ENCODE peak calls at places on chromosome 15, in ten cellular contexts. T is AG10803; G is AG04450; F is NCI-H748 treated with DMSO at 0.1 percent for 48 hours; C is H7; M is activated CD8-positive, alpha-beta memory T cell treated with anti-CD3 and anti-CD28 coated beads for 48 hours; X is NCI-H2029 treated with DMSO at 0.1 percent for 48 hours; S is NCI-H774; R is EH; O is hippocampal formation. J is an unnamed sample.

GRCh38 chr15:46091860-46092450 is 457.1 kb downstream of the SQOR start:
- DNase-seq in R (peak), T (peak), X (peak), S (no peak), M (no peak), C (peak), G (peak), F (peak), O (peak), J (peak)

GRCh38 chr15:98658831-98659699 is 10.7 kb downstream of the IGF1R start:
- DNase-seq in G (no peak), S (peak), O (peak), C (peak), X (peak), R (peak), T (peak), M (no peak), F (peak), J (peak)

GRCh38 chr15:76994001-76994400 is 925 bp upstream of the PSTPIP1 start:
- DNase-seq in O (no peak), G (no peak), F (no peak), C (peak), S (no peak), R (no peak), X (no peak), M (no peak), T (no peak), J (no peak)

GRCh38 chr15:78457101-78457500 is 19.1 kb downstream of the IREB2 start:
- DNase-seq in F (no peak), T (peak), M (no peak), X (peak), C (no peak), G (peak), S (no peak), R (peak), O (no peak), J (peak)

GRCh38 chr15:42264790-42265189 is 8.2 kb upstream of the GANC start:
- DNase-seq in S (no peak), G (no peak), O (no peak), T (no peak), C (no peak), R (peak), X (no peak), F (no peak), M (no peak), J (no peak)

GRCh38 chr15:31740203-31740602 is 290.1 kb upstream of the CHRNA7 start:
- DNase-seq in M (no peak), F (no peak), R (no peak), C (peak), X (no peak), T (no peak), O (peak), G (no peak), S (no peak), J (peak)

GRCh38 chr15:61227269-61228024 is 1.7 kb downstream of the RORA start:
- DNase-seq in T (peak), R (peak), O (no peak), S (no peak), C (peak), X (no peak), G (no peak), M (no peak), F (no peak), J (peak)

GRCh38 chr15:42845581-42845980 is 75.0 kb downstream of the TTBK2 start:
- DNase-seq in T (no peak), S (no peak), X (no peak), R (peak), O (no peak), C (no peak), M (no peak), G (no peak), F (no peak), J (no peak)

GRCh38 chr15:71575474-71576045 is 234.8 kb upstream of the NR2E3 start:
- DNase-seq in G (no peak), M (no peak), X (no peak), T (peak), F (no peak), O (no peak), S (no peak), C (no peak), R (peak), J (peak)

GRCh38 chr15:56244811-56245576 is 1.3 kb upstream of the RFX7 start:
- DNase-seq in O (no peak), M (peak), T (no peak), C (peak), R (no peak), F (no peak), X (no peak), G (no peak), S (no peak), J (no peak)

GRCh38 chr15:40104296-40104864 is 4.3 kb downstream of the BMF start:
- DNase-seq in F (no peak), C (no peak), G (no peak), M (no peak), O (no peak), R (no peak), S (no peak), X (no peak), T (no peak), J (no peak)

GRCh38 chr15:47741082-47741481 is 23.8 kb downstream of the SEMA6D start:
- DNase-seq in C (no peak), F (no peak), S (no peak), R (no peak), O (no peak), T (no peak), X (no peak), G (no peak), M (no peak), J (no peak)

GRCh38 chr15:47964229-47964628 is 156.6 kb upstream of the SLC24A5 start:
- DNase-seq in G (no peak), F (peak), S (no peak), O (no peak), C (no peak), R (no peak), M (no peak), X (no peak), T (no peak), J (no peak)

GRCh38 chr15:91517491-91518200 is 335.9 kb upstream of the SLCO3A1 start:
- DNase-seq in R (peak), T (peak), O (no peak), F (no peak), S (no peak), X (no peak), C (no peak), M (no peak), G (no peak), J (peak)

GRCh38 chr15:91716536-91716935 is 137.0 kb upstream of the SLCO3A1 start:
- DNase-seq in M (no peak), C (no peak), O (no peak), T (no peak), G (no peak), R (no peak), F (no peak), X (no peak), S (no peak), J (no peak)